ENCODE peak calls at places on chromosomes 1 and 21, in four cellular contexts. J is GM12891, D is GM12878, B is K562. I is an unnamed sample.
A peak's percentile ranks its signal among the peaks of the same experiment; 100 is the strongest.

GRCh38 chr1:9207086-9207485 is 27.5 kb upstream of the H6PD start:
- DNase-seq in D (no peak), J (no peak), B (no peak), I (no peak)

GRCh38 chr1:155761746-155762400 is 73.0 kb downstream of the DAP3 start:
- DNase-seq in B (no peak), D (no peak), J (no peak), I (no peak)

GRCh38 chr1:230381564-230381963 is 44.6 kb downstream of the PGBD5 start:
- DNase-seq in B (no peak), J (no peak), D (no peak), I (no peak)

GRCh38 chr1:154943649-154944421 is 7.3 kb upstream of the PMVK start:
- DNase-seq in J (no peak), D (no peak), B (peak; percentile 54), I (peak; percentile 83)

GRCh38 chr1:88001460-88001859 is 672.8 kb downstream of the LMO4 start:
- DNase-seq in B (no peak), J (no peak), D (no peak), I (no peak)

GRCh38 chr1:222225171-222225570 is 322.7 kb downstream of the HHIPL2 start:
- DNase-seq in D (no peak), J (no peak), B (no peak), I (no peak)

GRCh38 chr1:226825037-226825745 is 45.2 kb upstream of the PSEN2 start:
- DNase-seq in D (peak; percentile 31), B (no peak), J (no peak), I (no peak)

GRCh38 chr1:68293122-68293521 is 60.8 kb upstream of the WLS start:
- DNase-seq in B (no peak), J (no peak), D (no peak), I (no peak)

GRCh38 chr1:233033366-233033765 is 83.0 kb downstream of the NTPCR start:
- DNase-seq in J (no peak), B (no peak), D (no peak), I (no peak)

GRCh38 chr1:185045793-185046441 is 559 bp downstream of the RNF2 start:
- DNase-seq in D (no peak), J (no peak), B (peak; percentile 74), I (peak; percentile 27)

GRCh38 chr1:24743404-24744211 is 1.6 kb upstream of the CLIC4 start:
- DNase-seq in B (no peak), J (no peak), D (no peak), I (no peak)

GRCh38 chr1:169809370-169810095 is 14.8 kb upstream of the METTL18 start:
- DNase-seq in B (peak; percentile 40), D (no peak), J (no peak), I (peak; percentile 14)

GRCh38 chr1:71582673-71583072 is 501.8 kb upstream of the ZRANB2 start:
- DNase-seq in D (no peak), B (no peak), J (no peak), I (no peak)

GRCh38 chr1:232853994-232854532 is 48.8 kb downstream of the MAP10 start:
- DNase-seq in D (no peak), J (no peak), B (no peak), I (no peak)

GRCh38 chr1:231203259-231204057 is 37.6 kb upstream of the GNPAT start:
- DNase-seq in D (no peak), J (no peak), B (no peak), I (no peak)

GRCh38 chr1:60425528-60425927 is 352.0 kb upstream of the C1orf87 start:
- DNase-seq in J (no peak), D (no peak), B (no peak), I (no peak)

GRCh38 chr1:224592636-224593579 is 23.2 kb upstream of the CNIH3 start:
- DNase-seq in B (no peak), D (no peak), J (no peak), I (peak; percentile 53)

GRCh38 chr21:42552407-42553336 is 39.0 kb downstream of the SLC37A1 start:
- DNase-seq in D (no peak), J (no peak), B (no peak), I (no peak)

GRCh38 chr21:42548687-42549406 is 35.2 kb downstream of the SLC37A1 start:
- DNase-seq in B (no peak), D (no peak), J (no peak), I (no peak)

GRCh38 chr21:42553435-42553834 is 39.8 kb downstream of the SLC37A1 start:
- DNase-seq in J (no peak), B (no peak), D (no peak), I (no peak)

GRCh38 chr21:42547906-42548365 is 34.3 kb downstream of the SLC37A1 start:
- DNase-seq in D (no peak), B (no peak), J (no peak), I (no peak)

GRCh38 chr21:42550817-42551216 is 37.2 kb downstream of the SLC37A1 start:
- DNase-seq in B (no peak), D (no peak), J (no peak), I (no peak)
- TF ChIP-seq POLR2AphosphoS5 in B (no peak), D (no peak), J (no peak), I (no peak)

GRCh38 chr1:28796321-28797213 is 15.4 kb upstream of the OPRD1 start:
- DNase-seq in D (no peak), B (no peak), J (no peak), I (no peak)
- TF ChIP-seq SPI1 in D (no peak), B (no peak), J (no peak), I (no peak)

DNA sequence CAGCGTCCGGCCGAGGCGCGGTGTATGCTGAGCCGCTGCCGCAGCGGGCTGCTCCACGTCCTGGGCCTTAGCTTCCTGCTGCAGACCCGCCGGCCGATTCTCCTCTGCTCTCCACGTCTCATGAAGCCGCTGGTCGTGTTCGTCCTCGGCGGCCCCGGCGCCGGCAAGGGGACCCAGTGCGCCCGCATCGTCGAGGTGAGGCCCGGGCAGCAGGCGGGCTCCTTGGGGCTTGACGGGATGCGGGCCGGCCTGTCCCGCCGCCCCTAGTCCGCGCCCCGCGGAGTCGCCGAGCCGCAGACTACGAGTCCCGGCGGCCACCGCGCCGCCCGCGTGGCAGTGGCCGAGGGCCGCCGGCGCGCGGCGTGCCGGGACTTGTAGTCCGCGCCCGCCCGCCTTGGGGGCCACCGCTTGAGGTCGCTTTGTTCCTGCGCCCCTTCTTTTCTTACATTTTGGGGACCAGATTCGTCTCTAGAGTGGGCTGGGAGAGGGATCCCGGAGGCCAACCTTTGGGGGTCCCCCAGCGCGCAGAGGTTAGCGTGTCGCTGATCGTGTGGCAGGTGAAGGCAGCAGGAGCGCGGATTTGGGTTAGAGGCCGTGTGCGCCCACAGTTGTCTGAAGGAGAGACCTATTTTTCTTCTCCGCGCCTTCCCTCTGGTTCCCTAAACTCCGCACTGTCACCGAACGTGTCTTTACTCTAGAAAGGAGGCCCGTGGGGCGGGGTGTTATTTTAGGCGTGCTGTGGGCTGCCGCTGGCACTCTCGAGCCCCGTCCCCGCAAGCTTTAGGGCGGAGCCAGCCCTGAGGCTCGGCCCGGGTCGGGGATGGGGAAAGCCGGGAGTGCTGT is 553 bp downstream of the CMPK1 start:
- DNase-seq in B (peak; percentile 85), J (peak; percentile 83), D (no peak), I (peak; percentile 74)
- TF ChIP-seq POLR2AphosphoS5 in B (no peak), J (peak; percentile 29), D (peak; percentile 14), I (peak; percentile 52)

GRCh38 chr1:53738205-53739108 is 507 bp downstream of the GLIS1 start:
- DNase-seq in B (no peak), J (peak; percentile 21), D (no peak), I (no peak)
- TF ChIP-seq SPI1 in B (no peak), J (no peak), D (no peak), I (no peak)